ENCODE peak calls at places on chromosomes 6 and 20, in six cellular contexts. E is HEK293T; Q is T-helper 9 cell; G is T-cell; Z is kidney tubule cell; A is activated CD8-positive, alpha-beta memory T cell treated with anti-CD3 and anti-CD28 coated beads, Interleukin-2, amount 50 U/mL, for 4 hours. P is an unnamed sample.

GRCh38 chr20:50360218-50360672 is 149.9 kb upstream of the PTPN1 start:
- DNase-seq in Q (no peak), E (no peak), A (no peak), Z (no peak), G (no peak), P (no peak)

GRCh38 chr6:55175078-55175777 is 913 bp downstream of the HCRTR2 start:
- DNase-seq in E (peak; percentile 14), A (no peak), Z (no peak), G (no peak), Q (no peak), P (no peak)

GRCh38 chr6:44701637-44702101 is 314.2 kb downstream of the CDC5L start:
- DNase-seq in Z (no peak), Q (no peak), G (no peak), E (no peak), A (no peak), P (no peak)

GRCh38 chr6:31609519-31610406 is 5.3 kb upstream of the AIF1 start:
- DNase-seq in Q (no peak), A (no peak), Z (no peak), E (no peak), G (no peak), P (no peak)

GRCh38 chr6:37283786-37284185 is 25.8 kb upstream of the TMEM217 start:
- DNase-seq in G (no peak), E (no peak), A (no peak), Q (no peak), Z (no peak), P (no peak)

GRCh38 chr20:45128066-45128465 is 3.8 kb upstream of the WFDC12 start:
- DNase-seq in A (no peak), Q (no peak), G (no peak), E (no peak), Z (peak; percentile 85), P (no peak)

GRCh38 chr20:50815162-50815989 is 20.5 kb downstream of the BCAS4 start:
- DNase-seq in E (no peak), G (no peak), Z (peak; percentile 72), A (no peak), Q (no peak), P (no peak)

GRCh38 chr6:2264932-2265331 is 19.5 kb upstream of the GMDS start:
- DNase-seq in Z (peak; percentile 82), Q (no peak), A (no peak), E (no peak), G (no peak), P (no peak)

GRCh38 chr6:52840763-52841585 is at the start of gene GSTA5:
- DNase-seq in Q (no peak), A (no peak), G (no peak), Z (peak; percentile 84), E (no peak), P (no peak)

GRCh38 chr6:146358341-146359046 is 185.1 kb upstream of the RAB32 start:
- DNase-seq in Z (peak; percentile 32), E (no peak), G (no peak), A (no peak), Q (no peak), P (no peak)

GRCh38 chr6:35585688-35586087 is 73.0 kb upstream of the TULP1 start:
- DNase-seq in Z (no peak), Q (no peak), A (no peak), G (no peak), E (no peak), P (no peak)

GRCh38 chr6:67450641-67451040 is 1184.4 kb upstream of the ADGRB3 start:
- DNase-seq in Q (no peak), A (no peak), Z (no peak), E (no peak), G (no peak), P (no peak)

GRCh38 chr6:10030942-10031537 is 383.8 kb downstream of the TFAP2A start:
- DNase-seq in G (no peak), A (no peak), Z (peak; percentile 52), E (no peak), Q (no peak), P (no peak)

GRCh38 chr20:13183005-13183404 is 38.1 kb upstream of the ISM1 start:
- DNase-seq in Z (peak; percentile 4), Q (no peak), E (no peak), A (no peak), G (no peak), P (no peak)

P was measured in GM06990.